ENCODE peak calls at places on chromosomes 2 and 18, in nine cellular contexts. I, J, O, K, H, Q, N, W and U are unnamed samples.

GRCh38 chr2:111202266-111203040 is 81.7 kb downstream of the BCL2L11 start:
- DNase-seq in Q (no peak), K (no peak), H (no peak), I (no peak), N (no peak), O (peak), J (no peak), W (peak), U (no peak)

GRCh38 chr18:41320090-41320489 is 634.9 kb upstream of the PIK3C3 start:
- DNase-seq in W (no peak), K (no peak), N (no peak), I (no peak), J (no peak), O (no peak), H (no peak), Q (no peak), U (no peak)

GRCh38 chr18:35458677-35459441 is 38.9 kb downstream of the INO80C start:
- DNase-seq in O (peak), W (peak), H (no peak), N (no peak), K (no peak), Q (peak), J (peak), I (peak), U (peak)

GRCh38 chr18:62790836-62791772 is 75.8 kb downstream of the PHLPP1 start:
- DNase-seq in O (peak), N (no peak), I (no peak), H (no peak), J (no peak), W (no peak), Q (no peak), K (no peak), U (no peak)

GRCh38 chr18:44079602-44080001 is 601.1 kb upstream of the SETBP1 start:
- DNase-seq in I (no peak), J (no peak), Q (no peak), O (peak), K (no peak), N (no peak), W (peak), H (no peak), U (no peak)

GRCh38 chr18:5197461-5197860 is 404 bp upstream of the AKAIN1 start:
- DNase-seq in O (no peak), Q (no peak), W (no peak), I (peak), J (no peak), K (no peak), H (no peak), N (no peak), U (no peak)

GRCh38 chr2:115292742-115293141 is 850.3 kb downstream of the DPP10 start:
- DNase-seq in N (no peak), I (no peak), K (no peak), W (no peak), Q (no peak), H (no peak), J (no peak), O (no peak), U (no peak)

GRCh38 chr2:227188292-227188691 is 23.9 kb downstream of the COL4A3 start:
- DNase-seq in I (no peak), O (peak), J (no peak), Q (no peak), N (no peak), W (peak), K (no peak), H (no peak), U (no peak)

GRCh38 chr18:23453657-23454011 is 547 bp downstream of the RIOK3 start:
- DNase-seq in N (no peak), Q (no peak), K (no peak), O (peak), W (peak), J (no peak), I (no peak), H (no peak), U (no peak)

GRCh38 chr18:13611058-13611615 is 115.2 kb downstream of the FAM210A start:
- DNase-seq in N (no peak), H (no peak), J (peak), Q (peak), O (no peak), K (no peak), I (peak), W (no peak), U (peak)

GRCh38 chr2:938181-939005 is 12.3 kb upstream of the SNTG2 start:
- DNase-seq in I (no peak), O (no peak), J (no peak), H (no peak), K (no peak), Q (no peak), W (no peak), N (no peak), U (no peak)